ENCODE peak calls at places on chromosome 7, in four cellular contexts. V is fibroblast of lung, O is bronchial epithelial cell, A is tibial nerve. Z is an unnamed sample.

GRCh38 chr7:69399038-69399800 is 199.1 kb upstream of the AUTS2 start:
- DNase-seq in O (no peak), V (peak), A (no peak), Z (no peak)

GRCh38 chr7:1695800-1696454 is 25.9 kb downstream of the ELFN1 start:
- DNase-seq in V (no peak), A (no peak), O (no peak), Z (no peak)

GRCh38 chr7:80313067-80313626 is 178.5 kb downstream of the GNAI1 start:
- DNase-seq in V (no peak), O (peak), A (no peak), Z (no peak)

GRCh38 chr7:149854611-149855367 is 16.6 kb downstream of the ZNF862 start:
- DNase-seq in O (peak), V (peak), A (peak), Z (no peak)

GRCh38 chr7:2210551-2211258 is 22.0 kb downstream of the MAD1L1 start:
- DNase-seq in O (no peak), A (no peak), V (no peak), Z (no peak)

GRCh38 chr7:12229046-12229445 is 18.0 kb downstream of the TMEM106B start:
- DNase-seq in V (peak), A (no peak), O (peak), Z (no peak)

GRCh38 chr7:131302876-131303707 is 24.6 kb upstream of the MKLN1 start:
- DNase-seq in A (no peak), O (peak), V (peak), Z (no peak)

GRCh38 chr7:79598351-79598750 is 144.9 kb upstream of the MAGI2 start:
- DNase-seq in O (no peak), A (no peak), V (no peak), Z (no peak)

GRCh38 chr7:95476072-95476845 is 9.5 kb upstream of the ASB4 start:
- DNase-seq in O (no peak), V (no peak), A (no peak), Z (no peak)

GRCh38 chr7:50303894-50304157 is 690 bp upstream of the IKZF1 start:
- DNase-seq in A (no peak), O (no peak), V (no peak), Z (no peak)

GRCh38 chr7:157276731-157277562 is 59.9 kb upstream of the DNAJB6 start:
- DNase-seq in O (peak), A (no peak), V (peak), Z (no peak)

GRCh38 chr7:25495905-25496304 is 267.6 kb upstream of the NPVF start:
- DNase-seq in V (no peak), A (no peak), O (no peak), Z (no peak)

GRCh38 chr7:28608766-28609165 is 196.4 kb downstream of the CREB5 start:
- DNase-seq in V (no peak), O (peak), A (no peak), Z (no peak)

GRCh38 chr7:54811016-54811924 is 52.3 kb upstream of the SEC61G start:
- DNase-seq in V (peak), A (no peak), O (peak), Z (peak)

GRCh38 chr7:100504887-100505611 is 21.3 kb downstream of the NYAP1 start:
- DNase-seq in V (no peak), A (no peak), O (no peak), Z (no peak)

GRCh38 chr7:141074162-141074989 is 512 bp downstream of the TMEM178B start:
- DNase-seq in A (no peak), O (no peak), V (peak), Z (no peak)

GRCh38 chr7:24346129-24346528 is 62.1 kb downstream of the NPY start:
- DNase-seq in V (no peak), O (no peak), A (no peak), Z (no peak)

GRCh38 chr7:81007053-81007452 is 88.2 kb upstream of the SEMA3C start:
- DNase-seq in A (no peak), V (peak), O (no peak), Z (no peak)

GRCh38 chr7:2173184-2173827 is 59.4 kb downstream of the MAD1L1 start:
- DNase-seq in V (peak), A (no peak), O (no peak), Z (no peak)

GRCh38 chr7:82017334-82017943 is 247.6 kb upstream of the HGF start:
- DNase-seq in O (peak), A (no peak), V (peak), Z (no peak)

GRCh38 chr7:2529161-2530075 is 9.8 kb downstream of the LFNG start:
- DNase-seq in A (peak), O (no peak), V (peak), Z (no peak)

GRCh38 chr7:105219771-105220160 is 169.0 kb downstream of the SRPK2 start:
- DNase-seq in A (no peak), O (peak), V (peak), Z (no peak)

GRCh38 chr7:43851796-43852195 is 17.5 kb downstream of the MRPS24 start:
- DNase-seq in A (no peak), O (no peak), V (no peak), Z (no peak)

GRCh38 chr7:38682602-38683001 is 51.4 kb upstream of the AMPH start:
- DNase-seq in V (no peak), O (no peak), A (no peak), Z (no peak)

GRCh38 chr7:98976396-98977185 is 98.3 kb downstream of the TRRAP start:
- DNase-seq in A (no peak), O (no peak), V (no peak), Z (no peak)

GRCh38 chr7:3937564-3937963 is 636.5 kb downstream of the SDK1 start:
- DNase-seq in O (no peak), A (no peak), V (peak), Z (no peak)

GRCh38 chr7:32059289-32060045 is 10.7 kb downstream of the PDE1C start:
- DNase-seq in V (peak), A (no peak), O (no peak), Z (peak)

GRCh38 chr7:82534687-82535086 is 91.1 kb upstream of the CACNA2D1 start:
- DNase-seq in A (no peak), O (peak), V (peak), Z (no peak)

GRCh38 chr7:93092757-93093370 is 24.9 kb downstream of the SAMD9 start:
- DNase-seq in V (peak), O (peak), A (no peak), Z (peak)

GRCh38 chr7:140654661-140655060 is 14.0 kb upstream of the DENND2A start:
- DNase-seq in V (no peak), A (no peak), O (no peak), Z (no peak)

GRCh38 chr7:30920584-30921539 is 9.2 kb downstream of the AQP1 start:
- DNase-seq in O (no peak), V (peak), A (no peak), Z (no peak)

GRCh38 chr7:150902078-150903033 is 50.0 kb downstream of the AOC1 start:
- DNase-seq in V (no peak), O (no peak), A (no peak), Z (no peak)

GRCh38 chr7:13989944-13990295 is 454 bp upstream of the ETV1 start:
- DNase-seq in A (peak), V (no peak), O (no peak), Z (no peak)

GRCh38 chr7:44411306-44411705 is 79.2 kb downstream of the NUDCD3 start:
- DNase-seq in A (no peak), V (no peak), O (no peak), Z (no peak)

DNA sequence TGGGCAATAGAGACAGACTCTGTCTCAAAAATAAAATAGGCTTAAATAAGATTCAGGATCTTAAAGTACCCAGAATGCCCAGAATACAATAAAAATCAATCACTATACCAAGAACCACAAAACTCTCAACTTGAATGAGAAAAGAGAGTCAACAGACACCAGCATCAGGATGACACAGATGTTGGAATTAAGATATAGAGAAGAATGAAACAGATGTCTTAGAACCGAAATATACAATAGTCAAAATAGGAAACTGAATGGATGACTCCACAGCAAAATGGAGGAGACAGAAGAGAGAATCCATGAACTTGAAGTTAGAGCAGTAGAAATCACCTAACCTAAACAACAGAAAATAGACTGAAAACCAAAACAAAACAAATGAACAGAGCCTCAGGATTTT is 29.6 kb downstream of the POR start:
- DNase-seq in V (no peak), A (no peak), O (no peak), Z (no peak)
- TF ChIP-seq CTCF in V (no peak), A (no peak), O (no peak), Z (no peak)

GRCh38 chr7:5596896-5597246 is 173.2 kb upstream of the TNRC18 start:
- DNase-seq in V (no peak), A (no peak), O (no peak), Z (no peak)

GRCh38 chr7:5598261-5598761 is 174.7 kb upstream of the TNRC18 start:
- DNase-seq in V (peak), A (no peak), O (no peak), Z (no peak)

GRCh38 chr7:5599543-5600200 is 176.0 kb upstream of the TNRC18 start:
- DNase-seq in V (no peak), A (no peak), O (no peak), Z (no peak)

GRCh38 chr7:5597772-5598171 is 174.1 kb upstream of the TNRC18 start:
- DNase-seq in A (no peak), V (peak), O (no peak), Z (no peak)

DNA sequence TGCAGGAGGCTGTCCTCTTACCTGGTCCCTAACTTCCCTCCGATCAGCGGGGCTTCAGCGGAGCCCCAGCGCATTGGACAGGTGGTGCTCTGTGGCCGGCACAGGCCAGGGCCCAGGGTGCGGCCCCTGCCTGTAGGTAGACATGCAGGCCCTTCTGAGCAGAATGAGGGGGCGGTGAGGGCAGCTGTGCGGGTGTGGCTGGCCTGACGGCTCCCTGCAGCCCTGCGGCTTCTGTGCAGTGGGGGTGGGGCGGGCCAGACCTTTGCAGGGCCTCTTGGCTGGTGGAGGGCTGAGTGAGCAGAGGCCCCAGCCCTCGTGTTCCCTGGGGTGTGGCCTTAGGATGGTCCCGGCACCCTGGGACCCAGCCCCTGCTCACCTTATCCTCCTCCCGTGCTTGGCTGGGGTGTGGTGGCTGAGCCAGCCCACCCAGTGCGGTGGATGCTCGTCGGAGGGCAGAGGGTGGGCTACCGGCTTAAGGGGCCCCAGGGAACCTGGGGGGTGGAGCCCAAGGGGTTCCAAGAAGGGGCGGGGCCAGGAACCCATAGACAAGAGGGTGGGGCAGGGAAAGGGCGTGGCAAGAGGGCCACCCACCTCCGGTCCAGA is 175.2 kb upstream of the TNRC18 start:
- DNase-seq in O (no peak), A (no peak), V (peak), Z (no peak)
- H3K4me3 ChIP-seq in O (no peak), A (no peak), V (no peak), Z (peak)

GRCh38 chr7:116557901-116558300 is 33.1 kb downstream of the CAV1 start:
- DNase-seq in O (no peak), A (no peak), V (no peak), Z (no peak)

GRCh38 chr7:116560021-116560970 is 35.5 kb downstream of the CAV1 start:
- DNase-seq in O (no peak), A (no peak), V (peak), Z (no peak)

GRCh38 chr7:116562529-116563121 is 37.8 kb downstream of the CAV1 start:
- DNase-seq in V (no peak), O (no peak), A (no peak), Z (no peak)

GRCh38 chr7:116565981-116566380 is 41.1 kb downstream of the CAV1 start:
- DNase-seq in V (no peak), A (no peak), O (no peak), Z (no peak)

GRCh38 chr7:116561697-116562483 is 37.1 kb downstream of the CAV1 start:
- DNase-seq in A (no peak), V (peak), O (peak), Z (no peak)
- TF ChIP-seq CTCF in A (no peak), V (no peak), O (no peak), Z (no peak)

GRCh38 chr7:142594078-142594477 is 155.2 kb upstream of the PRSS1 start:
- DNase-seq in V (no peak), A (no peak), O (no peak), Z (no peak)

GRCh38 chr7:142598297-142598696 is 151.0 kb upstream of the PRSS1 start:
- DNase-seq in O (no peak), V (no peak), A (no peak), Z (no peak)

GRCh38 chr7:142593106-142593505 is 156.2 kb upstream of the PRSS1 start:
- DNase-seq in A (no peak), V (no peak), O (no peak), Z (no peak)

GRCh38 chr7:142592664-142593063 is 156.6 kb upstream of the PRSS1 start:
- DNase-seq in V (no peak), O (no peak), A (no peak), Z (no peak)

DNA sequence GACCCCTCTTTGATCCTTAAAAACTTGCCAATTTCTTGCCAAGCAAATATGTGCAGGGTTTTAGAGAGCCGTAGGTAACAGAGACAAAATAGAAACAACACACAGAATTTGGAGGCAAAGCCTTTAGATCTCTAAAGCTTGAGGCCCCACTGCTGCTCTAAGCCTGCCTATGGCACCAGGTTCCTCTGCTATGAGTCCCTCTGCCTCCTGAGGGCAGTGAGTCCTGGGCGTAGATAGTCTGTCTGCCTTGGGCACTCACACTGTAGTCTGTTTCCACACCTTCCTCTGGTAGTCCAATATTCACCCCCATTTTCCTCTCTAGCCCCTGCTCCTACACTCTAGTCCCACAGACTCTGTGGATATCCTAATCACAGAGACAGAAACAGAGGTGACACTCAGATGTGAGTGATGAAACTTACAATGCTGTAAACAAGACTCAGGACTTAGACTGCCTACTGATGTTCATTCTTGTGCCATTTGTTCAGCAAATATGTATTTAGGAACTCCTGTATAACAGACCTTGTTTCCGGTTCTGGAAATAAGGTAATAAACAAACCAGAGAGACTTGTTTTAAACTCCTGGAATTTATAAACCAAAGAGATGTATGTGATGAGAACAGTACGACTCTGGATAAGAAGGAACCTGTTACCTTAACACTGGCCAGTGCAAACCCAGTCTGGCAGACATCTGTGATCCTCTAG is 153.3 kb upstream of the PRSS1 start:
- DNase-seq in V (no peak), A (no peak), O (no peak), Z (no peak)
- H3K4me3 ChIP-seq in V (no peak), A (no peak), O (no peak), Z (no peak)

Z was measured in HFF-Myc.